ENCODE peak calls at places on chromosome 3, in eight cellular contexts. Y, O, D, X, Q, F, B and N are unnamed samples.

GRCh38 chr3:23044463-23044862 is 158.7 kb upstream of the UBE2E2 start:
- DNase-seq in Y (no peak), O (no peak), D (no peak), X (no peak), Q (no peak), F (no peak), B (no peak), N (no peak)

GRCh38 chr3:13133471-13133981 is 60.3 kb upstream of the IQSEC1 start:
- DNase-seq in Y (no peak), O (no peak), D (no peak), X (peak), Q (no peak), F (no peak), B (peak), N (no peak)

GRCh38 chr3:9422712-9423424 is 25.5 kb downstream of the SETD5 start:
- DNase-seq in Y (peak), O (peak), D (no peak), X (peak), Q (peak), F (peak), B (peak), N (peak)

GRCh38 chr3:124731760-124732159 is 1.5 kb downstream of the UMPS start:
- DNase-seq in Y (no peak), O (no peak), D (no peak), X (no peak), Q (no peak), F (no peak), B (no peak), N (no peak)

GRCh38 chr3:136343446-136343845 is 93.3 kb downstream of the PCCB start:
- DNase-seq in Y (no peak), O (no peak), D (no peak), X (no peak), Q (no peak), F (no peak), B (no peak), N (no peak)

GRCh38 chr3:34582054-34582453 is 783.6 kb downstream of the PDCD6IP start:
- DNase-seq in Y (no peak), O (no peak), D (no peak), X (no peak), Q (no peak), F (no peak), B (no peak), N (no peak)

GRCh38 chr3:18258492-18258891 is 166.6 kb downstream of the SATB1 start:
- DNase-seq in Y (no peak), O (no peak), D (no peak), X (no peak), Q (no peak), F (no peak), B (no peak), N (no peak)

GRCh38 chr3:39294446-39295183 is 14.8 kb upstream of the CX3CR1 start:
- DNase-seq in Y (no peak), O (no peak), D (no peak), X (no peak), Q (no peak), F (no peak), B (no peak), N (no peak)

GRCh38 chr3:58082047-58082446 is 73.8 kb downstream of the FLNB start:
- DNase-seq in Y (peak), O (no peak), D (no peak), X (no peak), Q (no peak), F (no peak), B (no peak), N (no peak)

GRCh38 chr3:65334045-65334665 is 646.4 kb upstream of the ADAMTS9 start:
- DNase-seq in Y (no peak), O (no peak), D (no peak), X (no peak), Q (peak), F (no peak), B (no peak), N (no peak)

GRCh38 chr3:124772081-124772831 is 42.0 kb downstream of the UMPS start:
- DNase-seq in Y (peak), O (peak), D (no peak), X (no peak), Q (peak), F (peak), B (no peak), N (peak)

GRCh38 chr3:160038862-160039562 is 50.4 kb downstream of the IL12A start:
- DNase-seq in Y (peak), O (peak), D (no peak), X (no peak), Q (no peak), F (peak), B (peak), N (no peak)

GRCh38 chr3:100482181-100482580 is 10.2 kb upstream of the TMEM45A start:
- DNase-seq in Y (no peak), O (no peak), D (no peak), X (no peak), Q (no peak), F (no peak), B (no peak), N (no peak)

GRCh38 chr3:63751459-63751858 is 67.6 kb upstream of the C3orf49 start:
- DNase-seq in Y (no peak), O (no peak), D (no peak), X (no peak), Q (no peak), F (no peak), B (no peak), N (no peak)

GRCh38 chr3:111033470-111034108 is 38.0 kb upstream of the NECTIN3 start:
- DNase-seq in Y (no peak), O (no peak), D (no peak), X (no peak), Q (no peak), F (no peak), B (no peak), N (no peak)

GRCh38 chr3:150255416-150255815 is 152.7 kb upstream of the TSC22D2 start:
- DNase-seq in Y (no peak), O (no peak), D (no peak), X (no peak), Q (peak), F (no peak), B (peak), N (no peak)

GRCh38 chr3:54344601-54345216 is 222.4 kb downstream of the CACNA2D3 start:
- DNase-seq in Y (no peak), O (no peak), D (no peak), X (no peak), Q (no peak), F (no peak), B (no peak), N (no peak)

GRCh38 chr3:99918720-99919119 is 101.1 kb downstream of the CMSS1 start:
- DNase-seq in Y (peak), O (no peak), D (no peak), X (no peak), Q (no peak), F (no peak), B (no peak), N (no peak)

GRCh38 chr3:10548997-10549396 is 43.6 kb upstream of the ATP2B2 start:
- DNase-seq in Y (peak), O (no peak), D (peak), X (no peak), Q (no peak), F (no peak), B (no peak), N (peak)

GRCh38 chr3:139934557-139935070 is 371 bp upstream of the CLSTN2 start:
- DNase-seq in Y (peak), O (no peak), D (no peak), X (peak), Q (peak), F (peak), B (peak), N (no peak)

GRCh38 chr3:2839886-2840285 is 270.3 kb downstream of the IL5RA start:
- DNase-seq in Y (peak), O (no peak), D (no peak), X (no peak), Q (no peak), F (no peak), B (no peak), N (no peak)

GRCh38 chr3:43737001-43737440 is 46.3 kb downstream of the ABHD5 start:
- DNase-seq in Y (peak), O (no peak), D (no peak), X (no peak), Q (no peak), F (peak), B (no peak), N (no peak)

GRCh38 chr3:140695361-140696061 is 17.6 kb downstream of the TRIM42 start:
- DNase-seq in Y (no peak), O (no peak), D (no peak), X (no peak), Q (no peak), F (no peak), B (no peak), N (no peak)

GRCh38 chr3:24096695-24097290 is 151.7 kb downstream of the NR1D2 start:
- DNase-seq in Y (no peak), O (no peak), D (no peak), X (no peak), Q (no peak), F (no peak), B (no peak), N (peak)

GRCh38 chr3:161332792-161333191 is 38.5 kb downstream of the SPTSSB start:
- DNase-seq in Y (no peak), O (no peak), D (no peak), X (no peak), Q (no peak), F (no peak), B (no peak), N (no peak)

GRCh38 chr3:86147119-86147518 is 843.8 kb downstream of the VGLL3 start:
- DNase-seq in Y (no peak), O (no peak), D (no peak), X (no peak), Q (no peak), F (no peak), B (no peak), N (no peak)

GRCh38 chr3:132629928-132630327 is 29.7 kb downstream of the ACAD11 start:
- DNase-seq in Y (peak), O (peak), D (no peak), X (no peak), Q (no peak), F (peak), B (no peak), N (peak)

GRCh38 chr3:58093573-58094195 is 85.5 kb downstream of the FLNB start:
- DNase-seq in Y (peak), O (no peak), D (no peak), X (no peak), Q (no peak), F (no peak), B (no peak), N (no peak)

GRCh38 chr3:147521646-147522045 is 112.5 kb downstream of the ZIC1 start:
- DNase-seq in Y (peak), O (no peak), D (no peak), X (no peak), Q (no peak), F (peak), B (no peak), N (peak)

GRCh38 chr3:26652157-26652556 is 29.6 kb downstream of the LRRC3B start:
- DNase-seq in Y (no peak), O (no peak), D (no peak), X (no peak), Q (no peak), F (no peak), B (peak), N (no peak)

GRCh38 chr3:4376499-4376898 is 73.3 kb downstream of the SETMAR start:
- DNase-seq in Y (peak), O (no peak), D (no peak), X (no peak), Q (no peak), F (peak), B (no peak), N (peak)

GRCh38 chr3:129195731-129196256 is 12.1 kb upstream of the CNBP start:
- DNase-seq in Y (peak), O (peak), D (no peak), X (peak), Q (peak), F (peak), B (no peak), N (peak)